ENCODE peak calls at places on chromosomes 3 and 15, in nine cellular contexts. X is C1 segment of cervical spinal cord; R is GOT3; N is NCI-H2029; Y is keratinocyte; L is effector CD8-positive, alpha-beta T cell; Q is COR-L47; W is heart left ventricle; Z is NCI-H524. H is an unnamed sample.

GRCh38 chr3:114404590-114404989 is 110.8 kb downstream of the TIGIT start:
- DNase-seq in R (no peak), N (no peak), X (peak; percentile 12), W (no peak), Z (no peak), Y (no peak), L (no peak), Q (no peak), H (no peak)

GRCh38 chr3:152400912-152401311 is 132.2 kb downstream of the MBNL1 start:
- DNase-seq in Q (no peak), L (no peak), R (no peak), Z (no peak), X (no peak), W (no peak), Y (no peak), N (no peak), H (no peak)

GRCh38 chr15:89542369-89542768 is 32.9 kb upstream of the TICRR start:
- DNase-seq in L (no peak), R (no peak), W (no peak), Z (no peak), X (no peak), N (no peak), Y (no peak), Q (no peak), H (no peak)

GRCh38 chr3:184711366-184712247 is at the start of gene MAGEF1:
- DNase-seq in L (peak; percentile 67), Y (no peak), W (peak; percentile 86), Z (peak; percentile 86), Q (peak; percentile 94), N (peak; percentile 74), X (peak; percentile 83), R (peak; percentile 58), H (peak; percentile 73)

GRCh38 chr15:78306176-78306774 is 6.9 kb upstream of the SKIC8 start:
- DNase-seq in R (no peak), X (no peak), Y (no peak), L (no peak), N (no peak), W (no peak), Q (no peak), Z (no peak), H (no peak)

GRCh38 chr15:44882499-44882968 is 74.0 kb upstream of the TERB2 start:
- DNase-seq in R (no peak), L (no peak), W (no peak), N (no peak), X (no peak), Q (no peak), Z (no peak), Y (no peak), H (peak; percentile 29)

GRCh38 chr3:184300377-184300717 is 1.3 kb downstream of the PSMD2 start:
- DNase-seq in X (no peak), R (no peak), N (no peak), Y (no peak), W (no peak), Q (no peak), Z (no peak), L (no peak), H (no peak)

GRCh38 chr3:62632510-62633294 is 242.5 kb downstream of the CADPS start:
- DNase-seq in Q (no peak), Z (no peak), Y (no peak), W (no peak), L (no peak), R (no peak), N (no peak), X (no peak), H (no peak)

GRCh38 chr3:104316118-104316517 is 1050.6 kb upstream of the ALCAM start:
- DNase-seq in N (no peak), W (no peak), X (no peak), R (no peak), Y (no peak), Q (no peak), L (no peak), Z (no peak), H (no peak)

GRCh38 chr15:40792394-40792793 is 14.5 kb upstream of the ZFYVE19 start:
- DNase-seq in W (no peak), L (no peak), Z (no peak), R (no peak), Y (no peak), X (no peak), Q (no peak), N (no peak), H (no peak)

GRCh38 chr15:40354408-40355171 is 3.4 kb upstream of the DISP2 start:
- DNase-seq in Z (peak; percentile 82), W (no peak), L (no peak), Q (peak; percentile 66), R (no peak), Y (no peak), X (no peak), N (no peak), H (no peak)

GRCh38 chr3:62622553-62623174 is 249.3 kb upstream of the FEZF2 start:
- DNase-seq in Z (peak; percentile 37), R (no peak), Y (no peak), X (no peak), L (no peak), W (no peak), Q (peak; percentile 15), N (no peak), H (no peak)

GRCh38 chr3:193791041-193792032 is 198.3 kb downstream of the OPA1 start:
- DNase-seq in N (peak; percentile 74), Z (no peak), Q (no peak), X (no peak), R (no peak), L (no peak), W (no peak), Y (no peak), H (no peak)

GRCh38 chr3:185825379-185825638 is 467 bp upstream of the IGF2BP2 start:
- DNase-seq in Y (no peak), X (no peak), Q (no peak), Z (no peak), R (no peak), W (no peak), L (no peak), N (no peak), H (peak; percentile 52)

GRCh38 chr15:44735482-44736260 is 657 bp upstream of the TRIM69 start:
- DNase-seq in Q (no peak), X (no peak), Y (no peak), Z (no peak), L (peak; percentile 5), W (no peak), R (no peak), N (no peak), H (peak; percentile 78)

GRCh38 chr3:135927170-135927569 is 38.4 kb upstream of the PPP2R3A start:
- DNase-seq in Y (peak; percentile 95), W (no peak), X (no peak), Z (no peak), R (no peak), N (no peak), Q (no peak), L (no peak), H (no peak)

GRCh38 chr3:26962419-26963355 is 340.1 kb downstream of the LRRC3B start:
- DNase-seq in N (no peak), X (no peak), Y (no peak), L (no peak), Q (no peak), R (no peak), W (peak; percentile 23), Z (no peak), H (no peak)

GRCh38 chr3:58084788-58085543 is 76.7 kb downstream of the FLNB start:
- DNase-seq in Y (no peak), Z (no peak), L (no peak), X (no peak), N (no peak), Q (no peak), R (no peak), W (no peak), H (no peak)

GRCh38 chr15:73914145-73914544 is 12.1 kb upstream of the LOXL1 start:
- DNase-seq in X (no peak), Z (no peak), L (no peak), W (no peak), Q (no peak), R (no peak), Y (no peak), N (no peak), H (no peak)

GRCh38 chr3:179961081-179962078 is 75.4 kb downstream of the PEX5L start:
- DNase-seq in Z (peak; percentile 78), W (no peak), X (no peak), Y (no peak), N (no peak), Q (peak; percentile 71), R (no peak), L (no peak), H (no peak)

GRCh38 chr3:120177907-120178306 is 83.7 kb upstream of the GSK3B start:
- DNase-seq in X (no peak), Z (peak; percentile 46), L (no peak), Q (no peak), R (no peak), N (peak; percentile 68), W (no peak), Y (no peak), H (no peak)

GRCh38 chr3:58993547-58993946 is 56.3 kb downstream of the CFAP20DC start:
- DNase-seq in Y (no peak), R (no peak), Z (no peak), W (no peak), L (no peak), Q (no peak), X (no peak), N (no peak), H (no peak)

GRCh38 chr3:38510631-38511030 is 14.5 kb downstream of the EXOG start:
- DNase-seq in W (no peak), Y (no peak), Z (no peak), X (no peak), R (no peak), N (no peak), L (no peak), Q (no peak), H (no peak)

GRCh38 chr3:109372639-109373038 is 35.3 kb upstream of the DPPA4 start:
- DNase-seq in L (no peak), W (no peak), Q (no peak), X (no peak), Y (no peak), R (no peak), Z (no peak), N (no peak), H (no peak)

GRCh38 chr3:105970283-105970682 is 101.5 kb upstream of the CBLB start:
- DNase-seq in R (no peak), Z (no peak), W (no peak), L (no peak), N (no peak), Q (no peak), X (no peak), Y (peak; percentile 42), H (no peak)

GRCh38 chr15:58793862-58794261 is 22.8 kb downstream of the MINDY2 start:
- DNase-seq in R (no peak), L (no peak), X (no peak), Z (no peak), W (peak; percentile 15), Y (peak; percentile 98), Q (no peak), N (no peak), H (no peak)

GRCh38 chr15:84955089-84955848 is 26.4 kb upstream of the PDE8A start:
- DNase-seq in Z (peak; percentile 55), Y (no peak), N (no peak), Q (peak; percentile 66), L (no peak), X (peak; percentile 70), W (peak; percentile 78), R (no peak), H (no peak)

GRCh38 chr3:10342781-10343180 is 21.9 kb upstream of the SEC13 start:
- DNase-seq in Z (no peak), N (no peak), W (no peak), X (no peak), Q (no peak), Y (no peak), R (no peak), L (no peak), H (no peak)